ENCODE peak calls at places on chromosomes 12 and 14, in seven cellular contexts. N is stimulated activated CD8-positive, alpha-beta memory T cell treated with anti-CD3 and anti-CD28 coated beads, Interleukin-15, amount 100 ng/mL, for 24 hours; H is lower lobe of right lung; B is left ventricle myocardium superior; J is stimulated activated CD4-positive, alpha-beta T cell treated with anti-CD3 and anti-CD28 coated beads, TNF-alpha, amount 100 ng/mL, for 48 hours; W is AG04450; A is NCI-H2081. P is an unnamed sample.
A peak's percentile ranks its signal among the peaks of the same experiment; 100 is the strongest.

GRCh38 chr14:74848768-74849167 is 27.2 kb downstream of the PROX2 start:
- DNase-seq in A (no peak), H (no peak), B (no peak), W (no peak), J (no peak), N (no peak), P (no peak)

GRCh38 chr12:24586293-24586692 is 362.6 kb downstream of the BCAT1 start:
- DNase-seq in N (no peak), J (no peak), W (no peak), A (no peak), B (no peak), H (no peak), P (no peak)

GRCh38 chr14:31955941-31956579 is 121.0 kb upstream of the ARHGAP5 start:
- DNase-seq in H (no peak), B (no peak), N (no peak), A (no peak), J (no peak), W (no peak), P (no peak)

GRCh38 chr12:122116707-122117535 is 38.4 kb downstream of the MLXIP start:
- DNase-seq in W (no peak), A (no peak), H (peak; percentile 39), B (no peak), N (no peak), J (no peak), P (peak; percentile 88)

GRCh38 chr12:95494888-95495287 is 20.9 kb downstream of the METAP2 start:
- DNase-seq in J (no peak), H (no peak), W (no peak), N (no peak), A (no peak), B (no peak), P (no peak)

GRCh38 chr12:29510591-29511174 is 13.2 kb upstream of the OVCH1 start:
- DNase-seq in J (no peak), A (no peak), H (no peak), B (no peak), W (no peak), N (no peak), P (no peak)

GRCh38 chr12:69908208-69908607 is 83.2 kb downstream of the MYRFL start:
- DNase-seq in H (no peak), B (no peak), J (no peak), N (no peak), W (no peak), A (no peak), P (no peak)

GRCh38 chr12:49332891-49333371 is 4.1 kb downstream of the C1QL4 start:
- DNase-seq in B (no peak), N (no peak), H (no peak), J (no peak), A (no peak), W (no peak), P (no peak)

GRCh38 chr12:58465418-58465817 is 454.9 kb downstream of the LRIG3 start:
- DNase-seq in B (no peak), W (no peak), N (no peak), J (no peak), A (no peak), H (no peak), P (no peak)

GRCh38 chr12:1795221-1795784 is 25.1 kb upstream of the LRTM2 start:
- DNase-seq in N (no peak), J (no peak), W (no peak), H (no peak), B (peak; percentile 40), A (no peak), P (peak; percentile 47)

GRCh38 chr14:66610154-66610563 is 102.2 kb downstream of the GPHN start:
- DNase-seq in A (peak; percentile 4), W (no peak), H (no peak), B (no peak), N (no peak), J (no peak), P (no peak)

GRCh38 chr12:117025481-117026151 is 73.6 kb downstream of the TESC start:
- DNase-seq in N (peak; percentile 26), H (peak; percentile 72), J (peak; percentile 19), B (peak; percentile 75), W (peak; percentile 16), A (peak; percentile 67), P (peak; percentile 64)

GRCh38 chr12:80580254-80580653 is 127.2 kb upstream of the MYF6 start:
- DNase-seq in A (no peak), N (no peak), J (no peak), W (peak; percentile 80), H (no peak), B (no peak), P (no peak)